ENCODE peak calls at places on chromosomes 7 and 10, in four cellular contexts. N is GM12878, B is H1, O is HepG2. V is an unnamed sample.

GRCh38 chr10:17453377-17454091 is 861 bp downstream of the ST8SIA6 start:
- DNase-seq in N (no peak), B (peak; percentile 33), O (no peak), V (peak; percentile 55)

GRCh38 chr7:137944168-137944567 is 57.7 kb downstream of the CREB3L2 start:
- DNase-seq in N (no peak), B (no peak), O (no peak), V (no peak)

GRCh38 chr7:27174077-27175004 is at the start of gene HOXA10:
- DNase-seq in N (no peak), B (no peak), O (no peak), V (no peak)

GRCh38 chr10:61663466-61663865 is 737 bp downstream of the CABCOCO1 start:
- DNase-seq in N (no peak), B (no peak), O (no peak), V (no peak)

GRCh38 chr7:90383422-90383821 is 19.8 kb upstream of the CLDN12 start:
- DNase-seq in N (no peak), B (no peak), O (no peak), V (no peak)

GRCh38 chr7:136142583-136142982 is 165.4 kb upstream of the MTPN start:
- DNase-seq in N (no peak), B (no peak), O (no peak), V (peak; percentile 45)

GRCh38 chr7:148856891-148857290 is 27.2 kb downstream of the EZH2 start:
- DNase-seq in N (no peak), B (no peak), O (no peak), V (no peak)

GRCh38 chr7:150755473-150756099 is 18.4 kb downstream of the GIMAP5 start:
- DNase-seq in N (peak; percentile 71), B (no peak), O (no peak), V (no peak)

GRCh38 chr10:124657806-124658205 is 86.4 kb downstream of the FAM53B start:
- DNase-seq in N (peak; percentile 40), B (no peak), O (no peak), V (no peak)

GRCh38 chr7:18175801-18176450 is 148.3 kb upstream of the PRPS1L1 start:
- DNase-seq in N (no peak), B (no peak), O (peak; percentile 22), V (no peak)
- TF ChIP-seq HDAC6 in N (no peak), B (no peak), O (no peak), V (no peak)

GRCh38 chr7:65477326-65477725 is 103.7 kb downstream of the ZNF92 start:
- DNase-seq in N (no peak), B (peak; percentile 39), O (peak; percentile 25), V (peak; percentile 63)
- TF ChIP-seq BRCA1 in N (no peak), B (no peak), O (no peak), V (no peak)

GRCh38 chr7:41237956-41238355 is 464.9 kb downstream of the INHBA start:
- DNase-seq in N (no peak), B (no peak), O (no peak), V (no peak)
- H3K4me1 ChIP-seq in N (no peaks in the 10 kb centered on the region), B (no peaks in the 10 kb centered on the region), O (no peaks in the 10 kb centered on the region), V (no peaks in the 10 kb centered on the region)

GRCh38 chr7:601573-602340 is 82.1 kb upstream of the PDGFA start:
- DNase-seq in N (peak; percentile 49), B (no peak), O (no peak), V (peak; percentile 57)
- TF ChIP-seq HDAC6 in N (no peak), B (no peak), O (no peak), V (no peak)

GRCh38 chr10:51659344-51659743 is 40.1 kb downstream of the CSTF2T start:
- DNase-seq in N (no peak), B (no peak), O (no peak), V (no peak)

GRCh38 chr10:51666476-51666875 is 32.9 kb downstream of the CSTF2T start:
- DNase-seq in N (no peak), B (no peak), O (no peak), V (no peak)

GRCh38 chr10:51667992-51668689 is 31.3 kb downstream of the CSTF2T start:
- DNase-seq in N (no peak), B (no peak), O (no peak), V (no peak)

GRCh38 chr10:51658075-51658474 is 41.3 kb downstream of the CSTF2T start:
- DNase-seq in N (no peak), B (no peak), O (no peak), V (no peak)

DNA sequence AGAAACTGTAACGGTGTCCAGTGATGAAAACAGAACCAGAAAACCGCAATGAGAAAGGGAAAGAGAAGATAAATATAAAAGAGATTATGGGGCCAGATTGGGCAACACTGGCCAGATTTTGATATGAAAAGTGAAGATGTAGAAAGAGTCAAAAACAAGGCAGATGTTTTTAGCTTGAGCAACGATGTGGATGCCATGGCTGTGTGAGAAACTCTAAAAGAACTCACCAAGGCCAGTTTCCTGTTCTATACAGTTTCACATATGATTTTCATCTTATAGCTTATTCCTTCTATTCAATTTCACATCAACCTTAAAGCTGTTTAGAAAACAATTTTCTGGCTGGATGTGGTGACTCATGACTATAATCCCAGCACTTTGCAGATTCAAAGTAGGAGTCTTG is 36.3 kb downstream of the CSTF2T start:
- DNase-seq in N (no peak), B (no peak), O (no peak), V (no peak)
- TF ChIP-seq BRCA1 in N (no peak), B (no peak), O (no peak), V (no peak)

GRCh38 chr10:131902691-131903090 is 1.9 kb downstream of the PPP2R2D start:
- DNase-seq in N (no peak), B (no peak), O (no peak), V (no peak)
- H3K4me1 ChIP-seq in N (peaks cover 23% of the 10 kb centered on the region), B (peaks cover 4% of the 10 kb centered on the region), O (peaks cover 81% of the 10 kb centered on the region), V (peaks cover 38% of the 10 kb centered on the region)

DNA sequence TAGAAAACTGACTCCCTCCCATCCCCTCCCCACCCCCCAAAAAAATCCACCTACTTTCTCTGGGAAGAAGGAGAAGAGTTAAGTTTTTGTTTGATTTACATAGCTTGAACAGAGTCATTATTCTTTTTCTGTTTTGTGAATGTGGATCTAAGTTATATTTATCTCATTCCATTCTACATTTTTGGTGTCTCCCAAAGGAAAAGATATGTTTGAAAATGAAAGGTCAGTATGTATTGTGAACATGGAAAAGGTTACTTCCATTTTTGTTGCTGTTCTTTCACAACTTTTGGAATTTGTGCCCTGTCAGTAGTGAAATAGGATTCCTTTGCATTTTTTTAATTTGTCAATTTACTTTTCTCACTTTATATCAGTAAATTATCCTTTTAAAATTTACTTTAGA is 547.9 kb downstream of the SUGCT start:
- DNase-seq in N (no peak), B (no peak), O (no peak), V (no peak)
- TF ChIP-seq HDAC6 in N (no peak), B (no peak), O (no peak), V (no peak)

GRCh38 chr10:2897619-2898508 is 169.5 kb upstream of the PFKP start:
- DNase-seq in N (no peak), B (no peak), O (no peak), V (no peak)
- TF ChIP-seq BRCA1 in N (no peak), B (no peak), O (no peak), V (no peak)